ENCODE peak calls at places on chromosome 20, in six cellular contexts. B, Y, G, P, T and J are unnamed samples. For H3K36me3, the result is how much of the 10 kb centered on the place peaks cover.

GRCh38 chr20:34074101-34074760 is 37.8 kb downstream of the EIF2S2 start:
- DNase-seq in B (no peak), Y (no peak), G (no peak), P (no peak), T (no peak), J (no peak)

GRCh38 chr20:57582029-57582378 is 21.1 kb downstream of the PCK1 start:
- DNase-seq in B (no peak), Y (no peak), G (peak), P (no peak), T (no peak), J (no peak)

GRCh38 chr20:31821427-31821826 is 2.3 kb downstream of the MYLK2 start:
- DNase-seq in B (no peak), Y (no peak), G (no peak), P (no peak), T (no peak), J (no peak)

GRCh38 chr20:57613481-57613921 is 6.7 kb downstream of the ZBP1 start:
- DNase-seq in B (no peak), Y (no peak), G (peak), P (no peak), T (no peak), J (no peak)

GRCh38 chr20:7379206-7379605 is 561.1 kb downstream of the HAO1 start:
- DNase-seq in B (no peak), Y (no peak), G (no peak), P (no peak), T (no peak), J (no peak)

GRCh38 chr20:13220194-13220856 is 749 bp upstream of the ISM1 start:
- DNase-seq in B (peak), Y (no peak), G (peak), P (peak), T (peak), J (peak)

GRCh38 chr20:31909253-31910070 is 39.0 kb downstream of the TTLL9 start:
- DNase-seq in B (no peak), Y (no peak), G (no peak), P (no peak), T (no peak), J (peak)

GRCh38 chr20:10093087-10093591 is 58.4 kb downstream of the ANKEF1 start:
- DNase-seq in B (peak), Y (no peak), G (no peak), P (no peak), T (no peak), J (no peak)

GRCh38 chr20:32807706-32808105 is 12.0 kb upstream of the MAPRE1 start:
- DNase-seq in B (no peak), Y (no peak), G (no peak), P (no peak), T (no peak), J (no peak)

GRCh38 chr20:1462001-1462400 is 4.6 kb downstream of the NSFL1C start:
- DNase-seq in B (no peak), Y (no peak), G (no peak), P (no peak), T (no peak), J (no peak)

GRCh38 chr20:1463971-1464570 is 2.6 kb downstream of the NSFL1C start:
- DNase-seq in B (no peak), Y (no peak), G (no peak), P (no peak), T (no peak), J (no peak)

GRCh38 chr20:1462834-1463233 is 3.8 kb downstream of the NSFL1C start:
- DNase-seq in B (no peak), Y (no peak), G (no peak), P (no peak), T (no peak), J (no peak)

GRCh38 chr20:1457992-1458391 is 8.7 kb downstream of the NSFL1C start:
- DNase-seq in B (no peak), Y (no peak), G (no peak), P (no peak), T (no peak), J (no peak)

GRCh38 chr20:1460275-1460674 is 6.4 kb downstream of the NSFL1C start:
- DNase-seq in B (no peak), Y (no peak), G (no peak), P (no peak), T (no peak), J (no peak)
- H3K36me3 ChIP-seq in B (under half), Y (under half), G (under half), P (half or more), T (under half), J (under half)

GRCh38 chr20:37245671-37246237 is 15.9 kb downstream of the GHRH start:
- DNase-seq in B (no peak), Y (no peak), G (no peak), P (no peak), T (no peak), J (no peak)
- H3K36me3 ChIP-seq in B (under half), Y (under half), G (under half), P (under half), T (under half), J (under half)

GRCh38 chr20:45339084-45339483 is 9.1 kb downstream of the SDC4 start:
- DNase-seq in B (no peak), Y (peak), G (no peak), P (no peak), T (no peak), J (no peak)

GRCh38 chr20:45336530-45337366 is 11.5 kb downstream of the SDC4 start:
- DNase-seq in B (peak), Y (peak), G (no peak), P (peak), T (no peak), J (no peak)

GRCh38 chr20:45339799-45340198 is 8.4 kb downstream of the SDC4 start:
- DNase-seq in B (no peak), Y (no peak), G (no peak), P (no peak), T (no peak), J (no peak)

GRCh38 chr20:45337367-45338120 is 10.7 kb downstream of the SDC4 start:
- DNase-seq in B (peak), Y (peak), G (no peak), P (no peak), T (no peak), J (peak)

DNA sequence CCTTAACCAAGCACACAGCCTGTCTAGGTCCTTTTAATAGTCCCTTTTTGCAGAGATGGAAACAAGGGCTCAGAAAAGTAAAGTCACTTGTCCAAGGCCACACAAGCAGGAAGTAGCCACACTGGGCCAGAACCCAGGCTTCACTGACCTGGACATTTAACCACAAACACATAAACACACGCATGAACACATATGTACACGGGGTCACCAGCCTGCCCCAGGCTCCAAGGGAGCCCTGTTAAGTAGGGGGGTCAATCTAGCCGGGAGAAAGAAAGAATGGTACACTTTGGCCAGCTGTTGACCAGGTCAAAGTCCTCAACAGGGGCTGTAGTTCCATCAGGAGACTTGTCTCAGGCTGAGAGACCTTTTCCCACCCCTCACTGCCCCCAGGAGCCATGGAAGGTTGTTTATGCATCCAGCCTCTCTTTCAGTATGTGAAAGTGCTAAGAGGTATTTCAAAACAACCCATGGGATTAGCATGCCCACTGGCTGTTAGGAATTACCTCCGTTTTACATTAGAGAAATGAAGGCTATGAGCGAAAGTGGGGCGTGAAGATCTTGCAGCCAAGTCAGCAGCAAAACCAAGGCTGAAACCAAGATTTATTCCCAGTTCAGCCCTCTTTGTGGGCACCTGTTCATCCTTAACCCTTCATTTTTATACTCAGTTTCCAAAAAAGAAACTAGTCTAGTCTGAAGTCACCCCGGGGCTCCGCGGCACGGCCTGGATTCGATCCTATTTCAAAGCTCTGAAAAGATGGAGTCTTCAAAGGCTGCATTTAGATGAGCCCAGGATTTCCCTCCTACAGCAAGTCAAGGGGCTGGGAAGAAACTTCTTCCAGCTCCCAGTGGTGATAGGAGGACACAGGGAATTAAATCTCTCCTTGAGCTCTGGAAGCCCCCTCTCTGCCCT is 9.8 kb downstream of the SDC4 start:
- DNase-seq in B (peak), Y (no peak), G (no peak), P (no peak), T (no peak), J (no peak)
- H3K36me3 ChIP-seq in B (under half), Y (under half), G (under half), P (under half), T (under half), J (under half)

GRCh38 chr20:62908971-62909791 is 17.1 kb downstream of the DIDO1 start:
- DNase-seq in B (no peak), Y (no peak), G (no peak), P (no peak), T (no peak), J (peak)
- H3K36me3 ChIP-seq in B (under half), Y (under half), G (under half), P (half or more), T (under half), J (under half)

DNA sequence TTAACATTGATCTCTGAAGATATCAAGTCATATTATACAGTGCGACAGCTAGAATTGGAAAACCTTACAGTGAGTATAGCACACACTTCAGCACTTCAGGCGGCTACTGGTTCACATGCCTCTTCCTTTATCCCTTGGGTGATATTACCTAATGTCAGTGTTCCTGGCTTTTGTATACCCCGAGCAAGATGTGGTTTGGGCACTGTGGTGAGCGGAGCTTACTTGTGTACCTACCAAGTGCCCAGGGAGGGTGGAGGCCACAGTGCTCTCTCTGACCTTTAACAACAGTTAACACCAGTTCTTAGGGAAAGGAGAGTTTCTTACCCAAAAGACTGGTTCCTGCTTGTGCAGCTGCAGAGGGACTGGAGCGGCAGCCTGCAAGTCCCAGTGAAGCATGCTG is 64.4 kb downstream of the PTPN1 start:
- DNase-seq in B (no peak), Y (no peak), G (no peak), P (no peak), T (no peak), J (no peak)
- H3K36me3 ChIP-seq in B (under half), Y (under half), G (under half), P (half or more), T (under half), J (under half)

GRCh38 chr20:17963114-17963897 is 5.3 kb downstream of the SNX5 start:
- DNase-seq in B (no peak), Y (no peak), G (no peak), P (no peak), T (no peak), J (no peak)
- H3K36me3 ChIP-seq in B (under half), Y (under half), G (under half), P (under half), T (under half), J (under half)

DNA sequence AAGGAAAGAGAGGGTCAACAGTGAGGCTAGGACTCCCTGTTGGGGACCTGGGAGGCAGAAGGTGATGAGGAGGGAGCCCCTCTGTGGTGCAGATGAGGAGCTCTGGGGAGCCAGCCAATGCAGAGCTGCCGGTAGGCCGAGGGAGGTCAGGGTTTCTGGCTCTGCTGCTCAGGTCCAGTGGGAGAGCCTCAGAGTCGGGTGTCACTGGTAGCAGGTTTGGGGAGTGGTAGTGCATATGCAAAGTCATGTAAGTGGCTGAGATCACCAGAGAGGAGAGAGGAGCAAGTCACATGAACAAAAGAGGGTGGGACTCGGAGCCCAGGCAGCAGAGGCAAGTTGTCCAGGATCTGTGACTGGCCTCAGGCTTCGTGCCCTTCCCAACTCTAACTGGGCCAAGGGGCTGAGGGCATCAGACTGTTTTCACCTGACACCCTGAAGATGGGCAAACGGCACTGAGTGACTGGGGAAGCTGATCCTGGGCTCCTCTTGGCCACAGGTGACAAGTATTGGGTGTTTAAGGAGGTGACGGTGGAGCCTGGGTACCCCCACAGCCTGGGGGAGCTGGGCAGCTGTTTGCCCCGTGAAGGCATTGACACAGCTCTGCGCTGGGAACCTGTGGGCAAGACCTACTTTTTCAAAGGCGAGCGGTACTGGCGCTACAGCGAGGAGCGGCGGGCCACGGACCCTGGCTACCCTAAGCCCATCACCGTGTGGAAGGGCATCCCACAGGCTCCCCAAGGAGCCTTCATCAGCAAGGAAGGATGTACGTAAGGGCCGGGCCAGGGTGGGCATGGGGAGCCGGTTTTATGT is 6.6 kb downstream of the MMP24OS start:
- DNase-seq in B (no peak), Y (no peak), G (no peak), P (no peak), T (no peak), J (no peak)
- H3K36me3 ChIP-seq in B (under half), Y (under half), G (under half), P (half or more), T (under half), J (under half)

DNA sequence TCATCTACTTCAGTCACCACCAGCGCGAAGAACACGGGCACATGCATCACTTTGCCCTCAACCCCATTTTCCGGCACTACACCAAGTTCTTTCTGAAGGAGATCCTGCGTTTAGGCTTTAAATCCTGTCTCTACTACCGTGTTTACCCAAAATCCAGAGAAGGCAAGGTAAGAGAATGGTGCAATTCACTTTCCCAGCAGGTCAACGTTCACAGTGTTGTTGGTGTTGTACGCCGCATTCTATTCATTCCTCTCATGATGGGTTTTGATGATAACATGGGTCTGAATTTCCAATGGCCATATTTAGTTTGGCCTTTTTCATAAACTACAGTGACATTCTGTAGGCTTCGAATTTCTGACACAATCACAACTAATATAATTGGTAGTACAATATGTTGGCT is 144.3 kb downstream of the CFAP61 start:
- DNase-seq in B (no peak), Y (no peak), G (no peak), P (no peak), T (no peak), J (no peak)
- H3K36me3 ChIP-seq in B (under half), Y (under half), G (under half), P (under half), T (under half), J (under half)

GRCh38 chr20:20582733-20583132 is 129.7 kb downstream of the RALGAPA2 start:
- DNase-seq in B (no peak), Y (no peak), G (no peak), P (no peak), T (no peak), J (no peak)
- H3K36me3 ChIP-seq in B (under half), Y (under half), G (under half), P (half or more), T (under half), J (under half)